ENCODE peak calls at places on chromosomes 3 and 15, in six cellular contexts. One of them, this sample, is unnamed.

GRCh38 chr15:77402740-77403379 is 17.0 kb downstream of the PEAK1 start:
- DNase-seq in fibroblast of mammary gland: peak
- DNase-seq in CD4-positive, alpha-beta T cell: no peak
- DNase-seq in endothelial cell: no peak
- DNase-seq in AG10803: peak
- DNase-seq in AG09309: peak
- DNase-seq in this sample: peak

GRCh38 chr15:90008607-90009006 is 7.5 kb downstream of the ZNF710 start:
- DNase-seq in fibroblast of mammary gland: no peak
- DNase-seq in CD4-positive, alpha-beta T cell: no peak
- DNase-seq in endothelial cell: no peak
- DNase-seq in AG10803: no peak
- DNase-seq in AG09309: no peak
- DNase-seq in this sample: no peak

GRCh38 chr3:66797916-66798560 is 200.1 kb upstream of the KBTBD8 start:
- DNase-seq in fibroblast of mammary gland: peak
- DNase-seq in CD4-positive, alpha-beta T cell: no peak
- DNase-seq in endothelial cell: peak
- DNase-seq in AG10803: peak
- DNase-seq in AG09309: no peak
- DNase-seq in this sample: peak

GRCh38 chr3:107452436-107452835 is 70.3 kb upstream of the BBX start:
- DNase-seq in fibroblast of mammary gland: peak
- DNase-seq in CD4-positive, alpha-beta T cell: no peak
- DNase-seq in endothelial cell: no peak
- DNase-seq in AG10803: peak
- DNase-seq in AG09309: no peak
- DNase-seq in this sample: peak

GRCh38 chr3:8501388-8502131 is at the start of gene LMCD1:
- DNase-seq in fibroblast of mammary gland: peak
- DNase-seq in CD4-positive, alpha-beta T cell: peak
- DNase-seq in endothelial cell: peak
- DNase-seq in AG10803: peak
- DNase-seq in AG09309: peak
- DNase-seq in this sample: peak

GRCh38 chr3:72950801-72951200 is 45.8 kb upstream of the PPP4R2 start:
- DNase-seq in fibroblast of mammary gland: no peak
- DNase-seq in CD4-positive, alpha-beta T cell: no peak
- DNase-seq in endothelial cell: no peak
- DNase-seq in AG10803: no peak
- DNase-seq in AG09309: no peak
- DNase-seq in this sample: no peak

GRCh38 chr3:153614563-153614962 is 452.5 kb downstream of the RAP2B start:
- DNase-seq in fibroblast of mammary gland: peak
- DNase-seq in CD4-positive, alpha-beta T cell: no peak
- DNase-seq in endothelial cell: no peak
- DNase-seq in AG10803: peak
- DNase-seq in AG09309: peak
- DNase-seq in this sample: peak

GRCh38 chr3:112357888-112358287 is 24.9 kb downstream of the CD200 start:
- DNase-seq in fibroblast of mammary gland: no peak
- DNase-seq in CD4-positive, alpha-beta T cell: peak
- DNase-seq in endothelial cell: no peak
- DNase-seq in AG10803: no peak
- DNase-seq in AG09309: no peak
- DNase-seq in this sample: no peak

GRCh38 chr15:75348034-75348562 is 1.3 kb downstream of the NEIL1 start:
- DNase-seq in fibroblast of mammary gland: no peak
- DNase-seq in CD4-positive, alpha-beta T cell: no peak
- DNase-seq in endothelial cell: no peak
- DNase-seq in AG10803: no peak
- DNase-seq in AG09309: no peak
- DNase-seq in this sample: no peak

GRCh38 chr15:63173116-63173470 is 15.8 kb upstream of the RPS27L start:
- DNase-seq in fibroblast of mammary gland: no peak
- DNase-seq in CD4-positive, alpha-beta T cell: no peak
- DNase-seq in endothelial cell: no peak
- DNase-seq in AG10803: no peak
- DNase-seq in AG09309: no peak
- DNase-seq in this sample: no peak

GRCh38 chr3:127182446-127182845 is 10.5 kb upstream of the PRR23E start:
- DNase-seq in fibroblast of mammary gland: no peak
- DNase-seq in CD4-positive, alpha-beta T cell: no peak
- DNase-seq in endothelial cell: no peak
- DNase-seq in AG10803: no peak
- DNase-seq in AG09309: no peak
- DNase-seq in this sample: no peak

GRCh38 chr3:195003006-195003892 is 267.7 kb downstream of the XXYLT1 start:
- DNase-seq in fibroblast of mammary gland: peak
- DNase-seq in CD4-positive, alpha-beta T cell: no peak
- DNase-seq in endothelial cell: no peak
- DNase-seq in AG10803: peak
- DNase-seq in AG09309: no peak
- DNase-seq in this sample: peak

GRCh38 chr3:124229407-124229806 is 237.5 kb upstream of the ROPN1 start:
- DNase-seq in fibroblast of mammary gland: no peak
- DNase-seq in CD4-positive, alpha-beta T cell: no peak
- DNase-seq in endothelial cell: no peak
- DNase-seq in AG10803: no peak
- DNase-seq in AG09309: no peak
- DNase-seq in this sample: no peak

GRCh38 chr3:71062920-71063767 is 520.4 kb downstream of the FOXP1 start:
- DNase-seq in fibroblast of mammary gland: peak
- DNase-seq in CD4-positive, alpha-beta T cell: no peak
- DNase-seq in endothelial cell: no peak
- DNase-seq in AG10803: peak
- DNase-seq in AG09309: no peak
- DNase-seq in this sample: peak

GRCh38 chr15:44763187-44763586 is 26.9 kb downstream of the TRIM69 start:
- DNase-seq in fibroblast of mammary gland: no peak
- DNase-seq in CD4-positive, alpha-beta T cell: no peak
- DNase-seq in endothelial cell: no peak
- DNase-seq in AG10803: no peak
- DNase-seq in AG09309: no peak
- DNase-seq in this sample: no peak

GRCh38 chr3:74303711-74304110 is 310.7 kb downstream of the CNTN3 start:
- DNase-seq in fibroblast of mammary gland: no peak
- DNase-seq in CD4-positive, alpha-beta T cell: no peak
- DNase-seq in endothelial cell: no peak
- DNase-seq in AG10803: no peak
- DNase-seq in AG09309: no peak
- DNase-seq in this sample: no peak

GRCh38 chr3:143295201-143296080 is 175.9 kb downstream of the CHST2 start:
- DNase-seq in fibroblast of mammary gland: no peak
- DNase-seq in CD4-positive, alpha-beta T cell: no peak
- DNase-seq in endothelial cell: no peak
- DNase-seq in AG10803: no peak
- DNase-seq in AG09309: no peak
- DNase-seq in this sample: peak

GRCh38 chr3:53195602-53196574 is 34.9 kb downstream of the PRKCD start:
- DNase-seq in fibroblast of mammary gland: peak
- DNase-seq in CD4-positive, alpha-beta T cell: peak
- DNase-seq in endothelial cell: peak
- DNase-seq in AG10803: peak
- DNase-seq in AG09309: no peak
- DNase-seq in this sample: peak

GRCh38 chr3:35383216-35383615 is 256.1 kb upstream of the ARPP21 start:
- DNase-seq in fibroblast of mammary gland: no peak
- DNase-seq in CD4-positive, alpha-beta T cell: no peak
- DNase-seq in endothelial cell: no peak
- DNase-seq in AG10803: no peak
- DNase-seq in AG09309: no peak
- DNase-seq in this sample: no peak

GRCh38 chr3:64122476-64122875 is 99.2 kb upstream of the PSMD6 start:
- DNase-seq in fibroblast of mammary gland: no peak
- DNase-seq in CD4-positive, alpha-beta T cell: no peak
- DNase-seq in endothelial cell: no peak
- DNase-seq in AG10803: no peak
- DNase-seq in AG09309: no peak
- DNase-seq in this sample: no peak

GRCh38 chr15:98442379-98442833 is 205.9 kb upstream of the IGF1R start:
- DNase-seq in fibroblast of mammary gland: peak
- DNase-seq in CD4-positive, alpha-beta T cell: peak
- DNase-seq in endothelial cell: peak
- DNase-seq in AG10803: peak
- DNase-seq in AG09309: peak
- DNase-seq in this sample: peak

GRCh38 chr3:170811515-170811914 is 58.5 kb downstream of the RPL22L1 start:
- DNase-seq in fibroblast of mammary gland: peak
- DNase-seq in CD4-positive, alpha-beta T cell: no peak
- DNase-seq in endothelial cell: no peak
- DNase-seq in AG10803: peak
- DNase-seq in AG09309: no peak
- DNase-seq in this sample: peak

GRCh38 chr3:170809975-170810357 is 60.0 kb downstream of the RPL22L1 start:
- DNase-seq in fibroblast of mammary gland: peak
- DNase-seq in CD4-positive, alpha-beta T cell: no peak
- DNase-seq in endothelial cell: no peak
- DNase-seq in AG10803: peak
- DNase-seq in AG09309: peak
- DNase-seq in this sample: peak

GRCh38 chr3:170808041-170808440 is 62.0 kb downstream of the RPL22L1 start:
- DNase-seq in fibroblast of mammary gland: no peak
- DNase-seq in CD4-positive, alpha-beta T cell: no peak
- DNase-seq in endothelial cell: no peak
- DNase-seq in AG10803: peak
- DNase-seq in AG09309: no peak
- DNase-seq in this sample: no peak

GRCh38 chr3:170806676-170807075 is 63.3 kb downstream of the RPL22L1 start:
- DNase-seq in fibroblast of mammary gland: no peak
- DNase-seq in CD4-positive, alpha-beta T cell: no peak
- DNase-seq in endothelial cell: no peak
- DNase-seq in AG10803: no peak
- DNase-seq in AG09309: no peak
- DNase-seq in this sample: no peak

GRCh38 chr3:170809021-170809974 is 60.7 kb downstream of the RPL22L1 start:
- DNase-seq in fibroblast of mammary gland: peak
- DNase-seq in CD4-positive, alpha-beta T cell: no peak
- DNase-seq in endothelial cell: peak
- DNase-seq in AG10803: peak
- DNase-seq in AG09309: no peak
- DNase-seq in this sample: peak
- TF ChIP-seq CTCF in fibroblast of mammary gland: peak
- TF ChIP-seq CTCF in CD4-positive, alpha-beta T cell: no peak
- TF ChIP-seq CTCF in endothelial cell: no peak
- TF ChIP-seq CTCF in AG10803: peak
- TF ChIP-seq CTCF in AG09309: peak
- TF ChIP-seq CTCF in this sample: peak

DNA sequence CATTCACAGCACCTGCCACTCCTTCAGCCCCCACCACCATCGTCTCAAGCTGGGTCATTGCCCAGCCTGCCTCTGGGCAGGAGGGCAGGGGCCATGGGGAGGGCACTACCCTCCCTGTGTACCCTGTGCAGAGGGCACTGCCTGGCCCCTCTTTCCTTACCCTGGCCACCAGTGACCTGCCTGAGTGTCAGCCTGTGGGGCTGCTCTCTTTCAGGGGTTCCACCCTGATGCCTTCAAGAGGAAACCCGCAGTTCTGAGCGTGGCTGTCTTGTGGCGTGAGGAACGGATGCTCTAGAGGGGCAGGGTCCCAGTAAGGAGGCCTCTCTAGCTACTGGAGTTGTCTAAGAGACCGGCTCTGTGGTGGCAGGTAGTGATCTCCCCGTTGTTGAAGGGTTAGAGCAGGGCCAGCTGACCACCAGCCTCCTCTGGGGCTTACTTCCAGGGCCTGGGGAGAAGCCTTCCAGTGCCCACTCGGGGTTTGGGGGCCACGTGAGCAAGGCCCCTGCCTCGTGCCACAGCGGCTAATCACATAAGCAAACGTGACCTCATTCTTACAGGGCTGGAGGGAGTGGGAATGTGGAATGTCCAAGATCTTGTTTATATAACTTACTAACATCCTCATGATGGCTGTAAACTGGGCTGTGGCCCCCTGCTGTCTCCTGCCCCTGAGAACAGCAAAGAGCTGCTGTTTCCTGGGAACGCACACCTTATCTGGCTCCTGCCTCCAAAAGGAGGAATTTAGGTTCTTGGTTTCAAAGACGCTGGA is 31.4 kb upstream of the SEC13 start:
- DNase-seq in fibroblast of mammary gland: peak
- DNase-seq in CD4-positive, alpha-beta T cell: no peak
- DNase-seq in endothelial cell: no peak
- DNase-seq in AG10803: peak
- DNase-seq in AG09309: peak
- DNase-seq in this sample: peak
- TF ChIP-seq CTCF in fibroblast of mammary gland: no peak
- TF ChIP-seq CTCF in CD4-positive, alpha-beta T cell: no peak
- TF ChIP-seq CTCF in endothelial cell: no peak
- TF ChIP-seq CTCF in AG10803: no peak
- TF ChIP-seq CTCF in AG09309: peak
- TF ChIP-seq CTCF in this sample: no peak

DNA sequence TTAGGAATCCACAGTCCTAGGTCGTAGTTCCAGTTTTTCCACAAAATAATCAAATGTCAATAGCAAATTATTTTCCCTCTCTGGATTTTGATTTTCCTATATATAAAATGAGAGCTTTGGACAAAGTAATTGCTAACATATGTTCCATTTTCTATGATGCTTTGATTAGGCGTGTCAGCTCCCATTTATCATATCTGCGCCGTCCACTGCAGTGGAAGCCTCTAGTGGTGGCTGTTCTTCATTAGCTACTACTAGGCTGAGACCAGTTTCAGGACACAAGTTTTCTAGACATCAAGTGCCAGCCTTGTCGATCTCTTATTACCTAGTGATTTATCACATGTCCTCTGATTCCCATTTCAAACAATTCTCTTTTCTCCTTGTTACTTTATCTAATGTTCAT is 271.5 kb downstream of the TUSC7 start:
- DNase-seq in fibroblast of mammary gland: no peak
- DNase-seq in CD4-positive, alpha-beta T cell: no peak
- DNase-seq in endothelial cell: no peak
- DNase-seq in AG10803: no peak
- DNase-seq in AG09309: no peak
- DNase-seq in this sample: no peak
- TF ChIP-seq CTCF in fibroblast of mammary gland: no peak
- TF ChIP-seq CTCF in CD4-positive, alpha-beta T cell: no peak
- TF ChIP-seq CTCF in endothelial cell: no peak
- TF ChIP-seq CTCF in AG10803: no peak
- TF ChIP-seq CTCF in AG09309: no peak
- TF ChIP-seq CTCF in this sample: no peak

GRCh38 chr3:16359331-16359730 is 94.3 kb downstream of the OXNAD1 start:
- DNase-seq in fibroblast of mammary gland: no peak
- DNase-seq in CD4-positive, alpha-beta T cell: no peak
- DNase-seq in endothelial cell: no peak
- DNase-seq in AG10803: no peak
- DNase-seq in AG09309: no peak
- DNase-seq in this sample: no peak

GRCh38 chr3:16363636-16364035 is 98.6 kb downstream of the OXNAD1 start:
- DNase-seq in fibroblast of mammary gland: no peak
- DNase-seq in CD4-positive, alpha-beta T cell: no peak
- DNase-seq in endothelial cell: no peak
- DNase-seq in AG10803: no peak
- DNase-seq in AG09309: no peak
- DNase-seq in this sample: no peak

GRCh38 chr3:16362781-16363180 is 97.8 kb downstream of the OXNAD1 start:
- DNase-seq in fibroblast of mammary gland: no peak
- DNase-seq in CD4-positive, alpha-beta T cell: no peak
- DNase-seq in endothelial cell: no peak
- DNase-seq in AG10803: no peak
- DNase-seq in AG09309: no peak
- DNase-seq in this sample: no peak

GRCh38 chr3:16364323-16364722 is 99.3 kb downstream of the OXNAD1 start:
- DNase-seq in fibroblast of mammary gland: no peak
- DNase-seq in CD4-positive, alpha-beta T cell: no peak
- DNase-seq in endothelial cell: no peak
- DNase-seq in AG10803: no peak
- DNase-seq in AG09309: no peak
- DNase-seq in this sample: no peak

GRCh38 chr3:16361087-16361486 is 96.1 kb downstream of the OXNAD1 start:
- DNase-seq in fibroblast of mammary gland: no peak
- DNase-seq in CD4-positive, alpha-beta T cell: no peak
- DNase-seq in endothelial cell: no peak
- DNase-seq in AG10803: no peak
- DNase-seq in AG09309: no peak
- DNase-seq in this sample: no peak
- TF ChIP-seq CTCF in fibroblast of mammary gland: no peak
- TF ChIP-seq CTCF in CD4-positive, alpha-beta T cell: no peak
- TF ChIP-seq CTCF in endothelial cell: no peak
- TF ChIP-seq CTCF in AG10803: no peak
- TF ChIP-seq CTCF in AG09309: no peak
- TF ChIP-seq CTCF in this sample: no peak